ENCODE peak calls at places on chromosomes 1 and 21, in six cellular contexts. S is H9, B is mesenchymal stem cell, P is IMR-90, F is H1, K is trophoblast cell. N is an unnamed sample.

GRCh38 chr21:38847556-38847955 is 41.8 kb downstream of the ETS2 start:
- DNase-seq in P (no peak), F (no peak), B (no peak), K (no peak), S (no peak), N (no peak)

GRCh38 chr1:53195211-53195909 is 1.3 kb upstream of the CPT2 start:
- DNase-seq in S (no peak), K (no peak), P (no peak), F (no peak), B (no peak), N (no peak)

GRCh38 chr1:182565537-182565936 is 23.5 kb downstream of the RNASEL start:
- DNase-seq in K (no peak), F (no peak), P (no peak), B (no peak), S (no peak), N (no peak)

GRCh38 chr1:73998348-73998959 is 199.5 kb downstream of the LRRIQ3 start:
- DNase-seq in S (no peak), K (peak; percentile 49), F (no peak), B (peak; percentile 30), P (peak; percentile 32), N (no peak)

GRCh38 chr1:179366093-179366800 is 476 bp downstream of the AXDND1 start:
- DNase-seq in S (no peak), B (no peak), K (peak; percentile 43), F (peak; percentile 2), P (peak; percentile 8), N (no peak)

GRCh38 chr1:175887521-175887920 is 144.1 kb upstream of the TNR start:
- DNase-seq in B (no peak), K (peak; percentile 37), S (peak; percentile 66), P (no peak), F (peak; percentile 19), N (no peak)

GRCh38 chr1:153389978-153390879 is 644 bp downstream of the S100A8 start:
- DNase-seq in K (no peak), F (no peak), B (no peak), S (no peak), P (no peak), N (no peak)

GRCh38 chr1:208509072-208509471 is 264.9 kb upstream of the PLXNA2 start:
- DNase-seq in B (no peak), K (no peak), S (no peak), F (no peak), P (no peak), N (no peak)

GRCh38 chr1:235515844-235516512 is 11.7 kb upstream of the B3GALNT2 start:
- DNase-seq in B (no peak), F (no peak), P (no peak), K (no peak), S (no peak), N (no peak)

GRCh38 chr1:115429884-115430283 is 91.8 kb upstream of the NGF start:
- DNase-seq in P (peak; percentile 72), F (no peak), B (peak; percentile 70), S (no peak), K (no peak), N (no peak)

GRCh38 chr21:43189936-43190335 is 21.1 kb downstream of the CRYAA start:
- DNase-seq in F (no peak), K (no peak), P (no peak), S (peak; percentile 19), B (no peak), N (no peak)

GRCh38 chr1:174652496-174653280 is 204.9 kb downstream of the GPR52 start:
- DNase-seq in F (no peak), B (peak; percentile 8), S (peak; percentile 46), K (no peak), P (no peak), N (peak; percentile 3)

GRCh38 chr1:13228343-13228781 is 2.4 kb upstream of the PRAMEF18 start:
- DNase-seq in K (peak; percentile 50), S (no peak), B (no peak), P (no peak), F (no peak), N (no peak)

GRCh38 chr1:176869577-176869976 is 294.9 kb downstream of the ASTN1 start:
- DNase-seq in P (no peak), S (no peak), B (no peak), F (no peak), K (no peak), N (no peak)

GRCh38 chr1:17239420-17239819 is 9.5 kb upstream of the PADI3 start:
- DNase-seq in B (peak; percentile 94), K (peak; percentile 72), F (peak; percentile 39), S (peak; percentile 87), P (peak; percentile 92), N (peak; percentile 91)

GRCh38 chr1:114833421-114833820 is 21.2 kb upstream of the SYCP1 start:
- DNase-seq in P (peak; percentile 24), F (no peak), S (no peak), K (no peak), B (no peak), N (no peak)

GRCh38 chr1:108843390-108844188 is 13.3 kb downstream of the AKNAD1 start:
- DNase-seq in B (peak; percentile 12), F (no peak), P (no peak), S (no peak), K (peak; percentile 17), N (no peak)

GRCh38 chr21:45543371-45543709 is 1.1 kb upstream of the SLC19A1 start:
- DNase-seq in K (no peak), F (no peak), B (no peak), S (peak; percentile 29), P (no peak), N (no peak)

GRCh38 chr1:8456991-8457390 is 139.1 kb downstream of the SLC45A1 start:
- DNase-seq in S (no peak), B (no peak), P (no peak), F (no peak), K (no peak), N (no peak)

GRCh38 chr1:93702102-93702827 is 20.6 kb upstream of the BCAR3 start:
- DNase-seq in S (peak; percentile 10), P (no peak), F (no peak), K (peak; percentile 17), B (no peak), N (no peak)

GRCh38 chr21:43864313-43864805 is 664 bp upstream of the AGPAT3 start:
- DNase-seq in S (peak; percentile 65), B (peak; percentile 30), F (no peak), P (peak; percentile 16), K (peak; percentile 5), N (no peak)

GRCh38 chr1:24679725-24680124 is 36.6 kb downstream of the SRRM1 start:
- DNase-seq in S (no peak), K (no peak), B (no peak), F (no peak), P (no peak), N (no peak)

GRCh38 chr1:237756304-237756967 is 134.3 kb downstream of the ZP4 start:
- DNase-seq in F (no peak), K (no peak), P (no peak), B (no peak), S (no peak), N (no peak)

GRCh38 chr1:168833352-168833751 is 104.3 kb upstream of the DPT start:
- DNase-seq in P (no peak), K (no peak), S (no peak), F (no peak), B (no peak), N (no peak)

GRCh38 chr1:168827557-168827956 is 98.6 kb upstream of the DPT start:
- DNase-seq in S (no peak), F (no peak), B (no peak), P (no peak), K (no peak), N (no peak)

GRCh38 chr1:168834225-168834872 is 105.3 kb upstream of the DPT start:
- DNase-seq in S (no peak), K (no peak), F (no peak), P (no peak), B (no peak), N (no peak)

GRCh38 chr1:168833801-168834224 is 104.8 kb upstream of the DPT start:
- DNase-seq in F (no peak), P (no peak), K (no peak), B (no peak), S (no peak), N (no peak)

DNA sequence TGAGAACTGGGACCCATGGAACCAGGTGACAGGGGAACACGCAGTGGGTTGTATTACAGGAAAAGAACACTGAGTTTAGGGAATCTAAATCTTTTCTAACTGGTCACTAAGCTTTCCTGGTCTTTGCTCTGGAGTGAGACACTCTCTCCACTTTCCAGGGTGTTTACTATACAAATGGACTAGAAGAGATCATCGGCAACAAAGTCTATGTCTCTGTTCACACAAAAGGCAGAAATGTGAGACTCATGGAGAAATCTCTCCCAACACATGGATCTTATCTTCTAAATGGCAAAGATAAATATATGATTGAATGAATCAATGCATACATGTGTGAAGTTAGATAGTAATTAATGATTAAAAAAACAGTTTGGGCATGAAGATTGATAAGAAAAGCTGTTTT is 101.6 kb upstream of the DPT start:
- DNase-seq in S (no peak), P (no peak), K (no peak), B (no peak), F (no peak), N (no peak)
- H3K14ac ChIP-seq in S (no peak overlapping the region), P (no peak overlapping the region), K (no peak overlapping the region), B (no peak overlapping the region), F (no peak overlapping the region), N (no peak overlapping the region)

GRCh38 chr1:156102634-156103511 is 11.6 kb upstream of the LMNA start:
- DNase-seq in F (no peak), S (no peak), K (no peak), P (peak; percentile 57), B (peak; percentile 77), N (no peak)
- H3K9ac ChIP-seq in F (no peak overlapping the region), S (no peak overlapping the region), K (no peak overlapping the region), P (peak overlapping the region; percentile 6), B (peak overlapping the region; percentile 99), N (no peak overlapping the region)

GRCh38 chr1:64328195-64328594 is 124.8 kb downstream of the UBE2U start:
- DNase-seq in K (no peak), B (no peak), F (no peak), S (no peak), P (no peak), N (no peak)
- H3K14ac ChIP-seq in K (no peak overlapping the region), B (no peak overlapping the region), F (no peak overlapping the region), S (no peak overlapping the region), P (no peak overlapping the region), N (no peak overlapping the region)

DNA sequence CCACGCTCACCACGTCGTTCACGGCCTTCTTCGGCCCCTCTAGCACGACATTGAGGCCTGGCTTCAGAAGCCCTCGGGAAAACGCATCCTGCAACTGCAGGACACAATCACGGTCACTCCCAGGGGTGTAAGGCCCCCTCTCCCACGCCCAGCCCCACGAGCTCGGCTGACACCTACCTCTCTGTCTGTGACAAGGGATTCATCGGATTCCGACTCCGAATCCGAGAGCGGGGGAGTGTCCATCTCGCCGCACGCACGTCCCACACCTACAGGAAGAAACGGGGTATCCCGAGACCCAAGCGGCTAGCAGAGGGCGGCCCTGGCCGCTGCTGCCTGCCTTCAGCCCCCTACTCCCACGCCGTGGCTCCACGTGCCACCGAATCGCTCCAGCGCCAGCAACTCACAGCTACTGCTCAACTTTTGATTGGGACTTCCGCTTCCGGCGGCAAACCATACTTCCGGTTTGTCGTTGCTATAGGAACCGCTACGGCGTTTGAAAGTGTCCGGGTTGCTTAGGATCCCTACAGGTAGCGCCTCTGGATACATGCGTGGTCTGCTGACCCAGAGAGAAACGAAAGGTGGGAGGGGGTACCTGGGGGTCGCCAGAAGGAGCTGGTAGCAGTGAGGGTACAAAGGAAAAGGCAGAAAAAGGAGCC is at the start of the genes CFAP57 and EBNA1BP2:
- DNase-seq in P (peak; percentile 93), S (peak; percentile 92), F (peak; percentile 63), B (peak; percentile 96), K (peak; percentile 98), N (peak; percentile 92)
- H3K9ac ChIP-seq in P (peak within 1 kb of the TSS; percentile 82), S (peak within 1 kb of the TSS; percentile 68), F (peak within 1 kb of the TSS; percentile 78), B (peak within 1 kb of the TSS; percentile 90), K (peak within 1 kb of the TSS; percentile 87), N (peak within 1 kb of the TSS; percentile 92)

N was measured in neuronal stem cell.